ENCODE peak calls at places on chromosome 22, in ten cellular contexts. K, B, S, F, R, Q, X, U, I and L are unnamed samples. For H3K36me3 and H3K27me3, the result is how much of the 10 kb centered on the place peaks cover.

GRCh38 chr22:50550395-50550794 is 4.7 kb downstream of the KLHDC7B start:
- DNase-seq in K (no peak), B (no peak), S (no peak), F (peak), R (no peak), Q (no peak), X (no peak), U (no peak), I (no peak), L (no peak)

GRCh38 chr22:45216133-45217003 is 24.3 kb downstream of the KIAA0930 start:
- DNase-seq in K (peak), B (no peak), S (no peak), F (peak), R (no peak), Q (no peak), X (peak), U (no peak), I (no peak), L (no peak)

GRCh38 chr22:37218399-37218770 is 6.1 kb upstream of the SSTR3 start:
- DNase-seq in K (no peak), B (no peak), S (no peak), F (no peak), R (no peak), Q (no peak), X (no peak), U (no peak), I (no peak), L (no peak)

GRCh38 chr22:26892401-26893033 is 235.1 kb downstream of the MIAT start:
- DNase-seq in K (no peak), B (no peak), S (peak), F (no peak), R (no peak), Q (peak), X (peak), U (no peak), I (no peak), L (no peak)

GRCh38 chr22:37019309-37020191 is at the start of the genes MPST and TST:
- DNase-seq in K (peak), B (peak), S (peak), F (peak), R (no peak), Q (peak), X (peak), U (peak), I (peak), L (no peak)

GRCh38 chr22:41810022-41810421 is 9.5 kb downstream of the CCDC134 start:
- DNase-seq in K (no peak), B (no peak), S (no peak), F (no peak), R (no peak), Q (no peak), X (no peak), U (no peak), I (no peak), L (no peak)

GRCh38 chr22:29636751-29637150 is 33.3 kb downstream of the NF2 start:
- DNase-seq in K (no peak), B (no peak), S (no peak), F (no peak), R (no peak), Q (no peak), X (no peak), U (no peak), I (no peak), L (no peak)

GRCh38 chr22:39292561-39293074 is 26.8 kb downstream of the RPL3 start:
- DNase-seq in K (peak), B (peak), S (peak), F (peak), R (peak), Q (peak), X (peak), U (no peak), I (peak), L (peak)

GRCh38 chr22:24380220-24381218 is 46.9 kb upstream of the ADORA2A start:
- DNase-seq in K (no peak), B (no peak), S (no peak), F (no peak), R (no peak), Q (no peak), X (no peak), U (no peak), I (no peak), L (no peak)

GRCh38 chr22:39055658-39056057 is 15.0 kb downstream of the APOBEC3F start:
- DNase-seq in K (no peak), B (no peak), S (no peak), F (no peak), R (no peak), Q (no peak), X (no peak), U (no peak), I (no peak), L (no peak)

GRCh38 chr22:17477401-17477833 is 85.9 kb upstream of the SLC25A18 start:
- DNase-seq in K (peak), B (peak), S (no peak), F (no peak), R (no peak), Q (peak), X (peak), U (no peak), I (no peak), L (no peak)

GRCh38 chr22:45006101-45006872 is 3.5 kb downstream of the PHF21B start:
- DNase-seq in K (peak), B (no peak), S (no peak), F (peak), R (no peak), Q (no peak), X (peak), U (no peak), I (no peak), L (no peak)

GRCh38 chr22:17781319-17782031 is 7.2 kb upstream of the BID start:
- DNase-seq in K (no peak), B (no peak), S (peak), F (no peak), R (no peak), Q (no peak), X (no peak), U (peak), I (no peak), L (peak)

GRCh38 chr22:43426816-43427215 is 15.0 kb downstream of the MPPED1 start:
- DNase-seq in K (no peak), B (no peak), S (no peak), F (no peak), R (no peak), Q (no peak), X (no peak), U (no peak), I (no peak), L (no peak)

GRCh38 chr22:37230673-37231405 is 13.2 kb downstream of the RAC2 start:
- DNase-seq in K (no peak), B (no peak), S (no peak), F (peak), R (no peak), Q (no peak), X (no peak), U (peak), I (peak), L (no peak)

GRCh38 chr22:20783844-20784723 is 10.2 kb downstream of the SERPIND1 start:
- DNase-seq in K (peak), B (peak), S (peak), F (peak), R (no peak), Q (no peak), X (peak), U (peak), I (peak), L (no peak)

GRCh38 chr22:20787223-20787622 is 13.3 kb downstream of the SERPIND1 start:
- DNase-seq in K (no peak), B (no peak), S (no peak), F (no peak), R (no peak), Q (no peak), X (no peak), U (no peak), I (no peak), L (no peak)

GRCh38 chr22:20786536-20786979 is 12.6 kb downstream of the SERPIND1 start:
- DNase-seq in K (no peak), B (peak), S (no peak), F (no peak), R (no peak), Q (no peak), X (peak), U (no peak), I (no peak), L (no peak)

GRCh38 chr22:20786048-20786447 is 12.1 kb downstream of the SERPIND1 start:
- DNase-seq in K (no peak), B (no peak), S (no peak), F (no peak), R (no peak), Q (no peak), X (no peak), U (no peak), I (no peak), L (no peak)

GRCh38 chr22:20785415-20785814 is 11.5 kb downstream of the SERPIND1 start:
- DNase-seq in K (peak), B (no peak), S (no peak), F (no peak), R (no peak), Q (no peak), X (no peak), U (no peak), I (no peak), L (no peak)
- H3K36me3 ChIP-seq in K (under half), B (under half), S (under half), F (under half), R (under half), Q (under half), X (under half), U (under half), I (under half), L (under half)

GRCh38 chr22:47249370-47249928 is 487.0 kb downstream of the TBC1D22A start:
- DNase-seq in K (no peak), B (no peak), S (no peak), F (no peak), R (no peak), Q (no peak), X (no peak), U (no peak), I (no peak), L (no peak)

GRCh38 chr22:47251911-47252310 is 489.5 kb downstream of the TBC1D22A start:
- DNase-seq in K (no peak), B (no peak), S (no peak), F (no peak), R (no peak), Q (no peak), X (no peak), U (no peak), I (peak), L (no peak)

GRCh38 chr22:47247609-47248240 is 485.3 kb downstream of the TBC1D22A start:
- DNase-seq in K (no peak), B (no peak), S (no peak), F (no peak), R (no peak), Q (no peak), X (no peak), U (no peak), I (peak), L (no peak)

GRCh38 chr22:47250995-47251765 is 488.7 kb downstream of the TBC1D22A start:
- DNase-seq in K (no peak), B (no peak), S (no peak), F (no peak), R (no peak), Q (no peak), X (no peak), U (no peak), I (no peak), L (no peak)

DNA sequence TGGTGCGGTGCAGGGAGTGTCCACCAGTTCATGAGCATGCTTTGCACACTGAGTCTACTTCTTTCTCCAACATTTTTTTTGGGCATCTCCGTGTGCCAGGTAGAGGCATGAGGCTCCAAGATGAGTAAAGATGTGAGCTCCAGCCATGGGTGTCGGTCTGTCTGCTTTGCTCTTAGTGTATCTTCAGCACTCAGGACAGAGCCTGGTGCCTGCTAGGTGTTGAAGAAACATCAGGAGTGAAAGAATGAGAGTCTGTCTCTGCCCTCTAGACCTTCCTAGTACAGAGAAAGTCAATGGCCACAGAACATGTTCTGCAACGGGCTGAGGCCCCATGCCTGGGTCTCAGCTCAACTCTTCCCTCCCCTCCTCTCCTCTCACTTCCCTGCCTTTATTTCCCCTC is 486.5 kb downstream of the TBC1D22A start:
- DNase-seq in K (no peak), B (no peak), S (no peak), F (no peak), R (no peak), Q (no peak), X (no peak), U (no peak), I (peak), L (no peak)
- H3K27me3 ChIP-seq in K (under half), B (under half), S (under half), F (under half), R (under half), Q (under half), X (under half), U (under half), I (under half), L (under half)

GRCh38 chr22:48138855-48139254 is 1376.4 kb downstream of the TBC1D22A start:
- DNase-seq in K (no peak), B (no peak), S (no peak), F (no peak), R (no peak), Q (no peak), X (no peak), U (no peak), I (no peak), L (no peak)
- H3K36me3 ChIP-seq in K (under half), B (under half), S (under half), F (under half), R (under half), Q (under half), X (under half), U (under half), I (under half), L (under half)

GRCh38 chr22:32528984-32529982 is 54.7 kb downstream of the FBXO7 start:
- DNase-seq in K (peak), B (peak), S (peak), F (peak), R (peak), Q (peak), X (peak), U (peak), I (peak), L (no peak)
- H3K27me3 ChIP-seq in K (under half), B (under half), S (under half), F (under half), R (under half), Q (under half), X (under half), U (under half), I (under half), L (under half)